ENCODE peak calls at places on chromosomes 4 and X, in eight cellular contexts. J is AG04449, C is C1 segment of cervical spinal cord, O is dorsolateral prefrontal cortex, H is iPS DF 6.9, P is foreskin melanocyte, Y is lower leg skin, K is IMR-90. B is an unnamed sample.

GRCh38 chr4:126991965-126992364 is 640.8 kb upstream of the INTU start:
- DNase-seq in J (no peak), C (peak; percentile 45), O (no peak), H (no peak), P (peak; percentile 87), Y (no peak), K (peak; percentile 47), B (no peak)

GRCh38 chrX:81301877-81302276 is 100.0 kb downstream of the SH3BGRL start:
- DNase-seq in J (no peak), C (no peak), O (no peak), H (no peak), P (no peak), Y (no peak), K (peak; percentile 8), B (no peak)

GRCh38 chr4:152935138-152935537 is 985 bp upstream of the FHDC1 start:
- DNase-seq in J (no peak), C (no peak), O (no peak), H (no peak), P (no peak), Y (no peak), K (no peak), B (no peak)

GRCh38 chr4:168514249-168514852 is 17.5 kb downstream of the PALLD start:
- DNase-seq in J (no peak), C (no peak), O (no peak), H (no peak), P (peak; percentile 35), Y (no peak), K (peak; percentile 50), B (no peak)

GRCh38 chr4:138275946-138276621 is 33.9 kb upstream of the SLC7A11 start:
- DNase-seq in J (peak; percentile 51), C (no peak), O (no peak), H (no peak), P (peak; percentile 74), Y (no peak), K (peak; percentile 91), B (no peak)

GRCh38 chrX:46645614-46646013 is 72.0 kb downstream of the CHST7 start:
- DNase-seq in J (no peak), C (no peak), O (no peak), H (no peak), P (no peak), Y (no peak), K (no peak), B (no peak)

GRCh38 chr4:154908168-154908567 is 127.1 kb downstream of the RBM46 start:
- DNase-seq in J (no peak), C (no peak), O (no peak), H (no peak), P (no peak), Y (no peak), K (no peak), B (no peak)

GRCh38 chrX:141341341-141341740 is 99.0 kb upstream of the SPANXC start:
- DNase-seq in J (peak; percentile 24), C (no peak), O (no peak), H (no peak), P (peak; percentile 16), Y (no peak), K (peak; percentile 83), B (no peak)

GRCh38 chr4:17492058-17492741 is 19.7 kb downstream of the QDPR start:
- DNase-seq in J (no peak), C (no peak), O (no peak), H (no peak), P (no peak), Y (no peak), K (no peak), B (no peak)

GRCh38 chr4:109033993-109034392 is 268.5 kb downstream of the COL25A1 start:
- DNase-seq in J (no peak), C (no peak), O (no peak), H (no peak), P (no peak), Y (no peak), K (no peak), B (no peak)

GRCh38 chrX:102018208-102018607 is 86.4 kb upstream of the ZMAT1 start:
- DNase-seq in J (no peak), C (no peak), O (no peak), H (no peak), P (no peak), Y (no peak), K (no peak), B (no peak)